ENCODE peak calls at places on chromosomes 6 and 20, in ten cellular contexts. M is testis; O is brain microvascular endothelial cell; Y is heart left ventricle; C is fibroblast of lung; P is stomach; V is psoas muscle; Z is PC-3; A is effector memory CD4-positive, alpha-beta T cell; N is ovary. S is an unnamed sample. For H3K27me3, the result is how much of the 10 kb centered on the place peaks cover.

GRCh38 chr20:33339515-33340058 is 56.6 kb downstream of the BPIFB1 start:
- DNase-seq in M (no peak), O (no peak), Y (no peak), C (no peak), P (no peak), V (no peak), Z (no peak), A (no peak), N (no peak), S (no peak)

GRCh38 chr20:18090477-18090876 is 32.8 kb upstream of the OVOL2 start:
- DNase-seq in M (no peak), O (no peak), Y (no peak), C (no peak), P (no peak), V (no peak), Z (no peak), A (no peak), N (no peak), S (no peak)

GRCh38 chr20:25532015-25532751 is 53.1 kb downstream of the NINL start:
- DNase-seq in M (no peak), O (no peak), Y (no peak), C (no peak), P (no peak), V (no peak), Z (peak), A (no peak), N (no peak), S (no peak)

GRCh38 chr6:158488065-158488464 is 71.8 kb upstream of the TMEM181 start:
- DNase-seq in M (no peak), O (peak), Y (no peak), C (peak), P (no peak), V (no peak), Z (peak), A (no peak), N (no peak), S (no peak)

GRCh38 chr20:8646026-8646425 is 422.9 kb upstream of the PLCB4 start:
- DNase-seq in M (no peak), O (no peak), Y (no peak), C (peak), P (no peak), V (no peak), Z (peak), A (no peak), N (no peak), S (no peak)

GRCh38 chr6:154933181-154933827 is 61.8 kb upstream of the TIAM2 start:
- DNase-seq in M (no peak), O (peak), Y (no peak), C (peak), P (no peak), V (no peak), Z (no peak), A (no peak), N (no peak), S (no peak)

GRCh38 chr6:23218751-23219150 is 649.4 kb downstream of the HDGFL1 start:
- DNase-seq in M (no peak), O (no peak), Y (no peak), C (no peak), P (no peak), V (no peak), Z (no peak), A (no peak), N (no peak), S (no peak)

GRCh38 chr6:7196019-7196402 is 88.2 kb downstream of the RREB1 start:
- DNase-seq in M (no peak), O (no peak), Y (no peak), C (no peak), P (no peak), V (no peak), Z (peak), A (no peak), N (no peak), S (no peak)

GRCh38 chr20:57748601-57749130 is 38.9 kb upstream of the PMEPA1 start:
- DNase-seq in M (peak), O (peak), Y (peak), C (peak), P (peak), V (peak), Z (peak), A (peak), N (peak), S (no peak)

GRCh38 chr6:19301980-19302379 is 535.2 kb upstream of the ID4 start:
- DNase-seq in M (no peak), O (peak), Y (no peak), C (peak), P (no peak), V (no peak), Z (peak), A (no peak), N (no peak), S (no peak)

GRCh38 chr6:111844376-111844775 is 28.9 kb downstream of the FYN start:
- DNase-seq in M (no peak), O (no peak), Y (no peak), C (no peak), P (no peak), V (no peak), Z (no peak), A (no peak), N (no peak), S (no peak)
- H3K4me3 ChIP-seq in M (no peak), O (no peak), Y (no peak), C (no peak), P (no peak), V (no peak), Z (no peak), A (peak), N (no peak), S (no peak)

GRCh38 chr6:99591673-99592364 is 14.8 kb upstream of the PRDM13 start:
- DNase-seq in M (no peak), O (no peak), Y (no peak), C (no peak), P (no peak), V (no peak), Z (no peak), A (no peak), N (no peak), S (no peak)
- H3K27me3 ChIP-seq in M (under half), O (half or more), Y (half or more), C (under half), P (half or more), V (under half), Z (under half), A (half or more), N (under half), S (under half)

GRCh38 chr20:49270177-49270576 is 7.7 kb downstream of the ZNFX1 start:
- DNase-seq in M (no peak), O (no peak), Y (no peak), C (peak), P (no peak), V (no peak), Z (no peak), A (no peak), N (no peak), S (no peak)
- H3K4me3 ChIP-seq in M (no peak), O (no peak), Y (peak), C (peak), P (no peak), V (peak), Z (no peak), A (no peak), N (no peak), S (no peak)

DNA sequence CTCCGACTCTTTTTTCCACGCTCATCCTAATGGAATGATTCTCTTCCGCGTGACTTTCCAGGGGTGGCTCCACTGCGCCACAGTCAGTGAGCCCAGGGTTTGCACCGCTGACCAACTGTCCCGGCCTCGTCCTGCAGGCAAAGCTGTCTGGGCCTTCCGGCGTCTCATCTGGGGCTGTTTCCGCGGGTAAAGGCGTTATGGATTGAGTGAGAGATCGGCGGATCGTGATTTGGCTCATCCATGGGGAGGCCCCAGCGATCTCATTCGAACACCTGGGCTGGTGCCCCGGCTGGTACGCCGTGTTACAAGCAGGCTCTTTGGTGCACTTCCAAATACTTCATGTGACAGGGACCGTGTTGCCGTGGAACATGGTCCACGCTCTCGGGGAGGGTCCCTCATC is 47.8 kb downstream of the KCNQ2 start:
- DNase-seq in M (no peak), O (no peak), Y (no peak), C (no peak), P (no peak), V (no peak), Z (no peak), A (no peak), N (no peak), S (no peak)
- H3K27me3 ChIP-seq in M (under half), O (under half), Y (under half), C (under half), P (under half), V (under half), Z (under half), A (under half), N (under half), S (under half)

DNA sequence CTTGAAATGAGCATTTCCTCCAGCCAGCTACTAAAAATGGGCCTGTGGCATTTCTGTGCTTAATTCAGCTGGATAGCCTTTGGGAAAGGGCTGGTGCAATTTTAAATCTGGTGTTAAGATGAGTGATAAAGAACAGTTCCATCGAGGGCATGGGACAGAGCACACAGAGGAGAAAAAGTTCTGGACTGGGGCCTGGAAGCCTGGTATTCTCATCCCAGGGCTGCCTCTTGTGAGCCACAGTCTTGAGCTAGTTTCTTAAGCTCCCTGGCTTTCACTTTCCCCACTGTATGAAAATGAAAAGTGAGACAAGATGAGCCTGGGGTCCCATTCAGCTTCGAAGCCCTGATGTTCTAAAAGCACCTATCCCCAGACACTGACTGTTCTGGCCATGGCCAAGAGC is 14.3 kb upstream of the LAMA4 start:
- DNase-seq in M (no peak), O (no peak), Y (no peak), C (no peak), P (no peak), V (no peak), Z (no peak), A (no peak), N (no peak), S (no peak)
- H3K4me3 ChIP-seq in M (no peak), O (no peak), Y (no peak), C (no peak), P (no peak), V (no peak), Z (no peak), A (no peak), N (no peak), S (no peak)

GRCh38 chr20:2038161-2038560 is 44.3 kb upstream of the PDYN start:
- DNase-seq in M (no peak), O (no peak), Y (no peak), C (no peak), P (no peak), V (no peak), Z (no peak), A (no peak), N (no peak), S (no peak)

GRCh38 chr20:2042400-2042799 is 48.5 kb upstream of the PDYN start:
- DNase-seq in M (no peak), O (peak), Y (no peak), C (peak), P (no peak), V (no peak), Z (peak), A (no peak), N (no peak), S (no peak)

GRCh38 chr20:2032168-2032567 is 38.3 kb upstream of the PDYN start:
- DNase-seq in M (no peak), O (no peak), Y (no peak), C (no peak), P (no peak), V (no peak), Z (no peak), A (no peak), N (no peak), S (no peak)

DNA sequence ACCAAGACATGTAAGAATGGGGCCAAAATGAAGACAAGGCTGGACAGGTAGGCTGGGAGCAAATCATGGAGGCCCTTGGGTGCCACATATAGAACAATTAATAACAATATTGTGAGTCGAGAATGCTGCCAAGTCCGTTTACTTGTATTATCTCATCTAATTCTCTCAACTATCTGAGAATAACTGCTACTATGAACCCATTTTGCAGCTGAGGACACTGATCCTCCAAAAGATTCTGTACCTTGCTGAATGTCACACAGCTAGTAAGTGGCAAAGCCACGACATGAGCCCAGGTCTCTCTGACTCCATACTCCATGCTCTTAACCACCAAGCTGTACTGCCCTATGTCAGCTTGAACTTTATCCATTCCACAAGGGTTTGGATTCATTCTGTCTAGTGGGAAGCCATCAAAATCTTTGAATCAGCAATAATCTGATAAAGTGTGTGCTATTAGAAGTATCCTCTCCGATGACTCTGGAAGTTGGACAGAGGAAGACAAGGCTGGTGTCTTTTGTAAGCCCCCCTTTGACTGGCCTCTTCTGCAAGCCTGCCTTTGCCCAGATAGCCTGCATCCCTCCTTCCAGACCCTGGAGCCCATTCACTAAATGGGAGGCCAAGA is 43.5 kb upstream of the PDYN start:
- DNase-seq in M (no peak), O (no peak), Y (no peak), C (no peak), P (no peak), V (no peak), Z (no peak), A (no peak), N (no peak), S (no peak)
- H3K27me3 ChIP-seq in M (under half), O (under half), Y (under half), C (under half), P (under half), V (under half), Z (half or more), A (under half), N (under half), S (under half)

GRCh38 chr6:157223486-157223885 is 99.8 kb downstream of the TMEM242 start:
- DNase-seq in M (no peak), O (no peak), Y (no peak), C (no peak), P (no peak), V (no peak), Z (no peak), A (no peak), N (no peak), S (peak)

GRCh38 chr6:157224178-157224956 is 99.0 kb downstream of the TMEM242 start:
- DNase-seq in M (no peak), O (no peak), Y (no peak), C (no peak), P (no peak), V (no peak), Z (no peak), A (no peak), N (peak), S (peak)

GRCh38 chr6:157221817-157222175 is 101.5 kb downstream of the TMEM242 start:
- DNase-seq in M (no peak), O (no peak), Y (no peak), C (no peak), P (no peak), V (no peak), Z (no peak), A (no peak), N (no peak), S (peak)

GRCh38 chr6:157222201-157222981 is 100.9 kb downstream of the TMEM242 start:
- DNase-seq in M (no peak), O (no peak), Y (no peak), C (no peak), P (no peak), V (no peak), Z (no peak), A (no peak), N (no peak), S (peak)

GRCh38 chr6:157223021-157223430 is 100.3 kb downstream of the TMEM242 start:
- DNase-seq in M (no peak), O (no peak), Y (no peak), C (no peak), P (no peak), V (no peak), Z (peak), A (no peak), N (peak), S (peak)
- H3K4me3 ChIP-seq in M (no peak), O (no peak), Y (no peak), C (no peak), P (no peak), V (no peak), Z (no peak), A (no peak), N (no peak), S (no peak)